ENCODE peak calls at places on chromosomes 4 and X, in five cellular contexts. L, U, O, H and F are unnamed samples.

GRCh38 chr4:148043990-148044645 is 312.2 kb downstream of the ARHGAP10 start:
- DNase-seq in L (no peak), O (no peak), U (no peak), H (no peak), F (no peak)

GRCh38 chr4:109648266-109648996 is 54.8 kb downstream of the CASP6 start:
- DNase-seq in O (peak), L (no peak), H (no peak), U (peak), F (no peak)

GRCh38 chr4:180578175-180578574 is 1665.0 kb upstream of the TENM3 start:
- DNase-seq in O (no peak), H (no peak), U (no peak), L (no peak), F (no peak)

GRCh38 chr4:83231620-83232056 is 53.0 kb downstream of the COQ2 start:
- DNase-seq in L (no peak), H (peak), U (peak), O (no peak), F (no peak)

GRCh38 chrX:39377171-39377570 is 575.9 kb downstream of the MID1IP1 start:
- DNase-seq in L (no peak), H (no peak), O (no peak), U (no peak), F (no peak)

GRCh38 chr4:26048962-26049361 is 134.9 kb downstream of the SMIM20 start:
- DNase-seq in O (no peak), U (no peak), H (peak), L (no peak), F (no peak)

GRCh38 chr4:21198683-21199082 is 498.4 kb downstream of the PACRGL start:
- DNase-seq in U (no peak), H (no peak), O (no peak), L (no peak), F (no peak)

GRCh38 chr4:86918539-86919072 is 16.2 kb upstream of the AFF1 start:
- DNase-seq in H (peak), O (no peak), L (no peak), U (no peak), F (no peak)

GRCh38 chr4:106316773-106317409 is 541 bp downstream of the AIMP1 start:
- DNase-seq in H (peak), L (no peak), O (no peak), U (no peak), F (no peak)

GRCh38 chr4:25847329-25847728 is 15.5 kb downstream of the SEL1L3 start:
- DNase-seq in O (no peak), H (no peak), L (no peak), U (no peak), F (no peak)

GRCh38 chrX:23779025-23779424 is 3.9 kb upstream of the SAT1 start:
- DNase-seq in H (peak), L (peak), U (no peak), O (no peak), F (no peak)

GRCh38 chr4:3767569-3768288 is 1.5 kb downstream of the ADRA2C start:
- DNase-seq in L (no peak), H (no peak), O (no peak), U (no peak), F (no peak)

GRCh38 chr4:83819582-83819981 is 283.7 kb downstream of the GPAT3 start:
- DNase-seq in L (no peak), H (no peak), O (no peak), U (no peak), F (no peak)

GRCh38 chrX:15468036-15468435 is 25.1 kb downstream of the PIR start:
- DNase-seq in U (no peak), L (no peak), H (peak), O (peak), F (no peak)

GRCh38 chrX:150405576-150405975 is 42.5 kb downstream of the MAMLD1 start:
- DNase-seq in H (no peak), L (no peak), U (no peak), O (no peak), F (no peak)

GRCh38 chr4:127545271-127545670 is 87.5 kb upstream of the INTU start:
- DNase-seq in U (no peak), H (no peak), O (no peak), L (no peak), F (no peak)